ENCODE peak calls at places on chromosomes 12 and 14, in four cellular contexts. Z is HepG2, E is GM12878, I is K562. U is an unnamed sample.

GRCh38 chr12:118371354-118372282 is 1.1 kb downstream of the TAOK3 start:
- DNase-seq in Z (no peak), E (no peak), I (peak; percentile 27), U (peak; percentile 11)

GRCh38 chr14:77469539-77469938 is 11.6 kb downstream of the AHSA1 start:
- DNase-seq in I (no peak), Z (no peak), E (no peak), U (no peak)

GRCh38 chr14:79016828-79017505 is 846.8 kb downstream of the NRXN3 start:
- DNase-seq in I (no peak), E (no peak), Z (peak; percentile 10), U (no peak)

GRCh38 chr12:48677782-48678181 is 4.3 kb downstream of the KANSL2 start:
- DNase-seq in E (no peak), I (no peak), Z (no peak), U (no peak)

GRCh38 chr14:75832621-75833297 is 149.0 kb downstream of the TGFB3 start:
- DNase-seq in E (no peak), I (peak; percentile 68), Z (no peak), U (no peak)

GRCh38 chr12:68915055-68915454 is 17.9 kb downstream of the CPM start:
- DNase-seq in I (no peak), Z (no peak), E (no peak), U (no peak)

GRCh38 chr14:96309128-96309906 is 53.3 kb downstream of the BDKRB1 start:
- DNase-seq in E (no peak), Z (peak; percentile 39), I (no peak), U (no peak)

GRCh38 chr12:47397664-47398281 is 308.1 kb downstream of the RPAP3 start:
- DNase-seq in I (peak; percentile 32), Z (peak; percentile 36), E (no peak), U (peak; percentile 33)

GRCh38 chr14:103869406-103870143 is 22.2 kb upstream of the PPP1R13B start:
- DNase-seq in E (no peak), Z (no peak), I (no peak), U (no peak)

GRCh38 chr14:103545915-103546650 is 16.4 kb downstream of the BAG5 start:
- DNase-seq in I (no peak), E (no peak), Z (no peak), U (no peak)

GRCh38 chr12:51023625-51024395 is 2.4 kb downstream of the SLC11A2 start:
- DNase-seq in I (no peak), Z (peak; percentile 34), E (no peak), U (no peak)

GRCh38 chr12:51533799-51534198 is 57.2 kb upstream of the SCN8A start:
- DNase-seq in Z (no peak), I (no peak), E (no peak), U (no peak)

GRCh38 chr14:35400707-35401421 is 3.7 kb downstream of the NFKBIA start:
- DNase-seq in I (no peak), E (no peak), Z (peak; percentile 73), U (no peak)

GRCh38 chr14:35395283-35395682 is 9.3 kb downstream of the NFKBIA start:
- DNase-seq in Z (no peak), E (no peak), I (no peak), U (no peak)

GRCh38 chr14:35399083-35399807 is 5.3 kb downstream of the NFKBIA start:
- DNase-seq in I (no peak), Z (no peak), E (no peak), U (no peak)

GRCh38 chr14:35401422-35401729 is 3.2 kb downstream of the NFKBIA start:
- DNase-seq in Z (no peak), I (no peak), E (no peak), U (no peak)

DNA sequence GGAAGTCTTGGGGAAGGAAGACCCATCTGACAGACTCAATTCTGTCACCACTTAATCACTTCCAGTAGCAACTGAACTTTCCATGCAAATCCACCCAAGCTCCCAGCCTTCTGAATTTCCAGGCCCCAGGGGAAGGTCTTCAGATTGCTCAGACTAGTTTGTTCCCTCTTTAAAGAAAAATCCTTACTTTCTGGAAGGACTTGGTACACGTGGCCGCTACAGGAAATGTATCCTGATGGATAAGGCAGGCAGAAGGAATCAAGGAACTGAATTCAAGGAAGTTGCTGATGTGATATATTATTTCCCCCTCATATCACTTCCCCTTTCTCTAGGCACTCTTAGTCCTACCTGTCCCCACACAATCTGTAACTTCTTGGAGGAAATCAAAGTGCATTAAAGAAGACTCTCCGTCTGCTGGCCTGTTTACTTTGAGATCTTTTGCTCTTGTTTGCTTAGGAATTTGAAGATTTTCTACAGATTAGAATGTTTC is 6.4 kb downstream of the NFKBIA start:
- DNase-seq in Z (no peak), E (no peak), I (no peak), U (no peak)
- TF ChIP-seq FOXK2 in Z (no peak), E (no peak), I (no peak), U (no peak)

DNA sequence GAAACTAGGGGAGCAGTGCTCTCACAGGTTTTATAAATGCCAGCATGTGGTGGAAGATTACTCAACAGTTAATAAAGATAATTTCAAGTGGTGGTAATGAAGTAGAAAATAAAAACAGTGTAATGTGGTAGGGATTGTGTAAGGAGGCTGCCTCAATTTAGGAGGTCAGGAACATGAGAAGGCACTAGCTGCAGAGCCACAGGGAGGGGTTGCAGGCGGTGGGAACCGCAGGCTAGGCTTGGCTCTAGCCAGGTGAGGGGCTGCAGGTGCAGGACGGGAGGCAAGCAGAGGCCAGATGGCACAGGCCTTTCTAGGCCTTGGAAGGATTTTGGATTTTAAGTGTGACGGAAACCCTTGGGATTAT is 768 bp downstream of the METTL25 start:
- DNase-seq in E (no peak), I (peak; percentile 11), Z (no peak), U (peak; percentile 23)
- TF ChIP-seq FOXK2 in E (no peak), I (no peak), Z (no peak), U (no peak)

GRCh38 chr12:42760550-42760949 is 171.0 kb upstream of the PRICKLE1 start:
- DNase-seq in Z (no peak), I (no peak), E (no peak), U (no peak)

GRCh38 chr12:42758806-42759205 is 169.3 kb upstream of the PRICKLE1 start:
- DNase-seq in E (no peak), I (no peak), Z (no peak), U (no peak)

GRCh38 chr12:42759622-42760273 is 170.2 kb upstream of the PRICKLE1 start:
- DNase-seq in Z (no peak), E (no peak), I (no peak), U (no peak)

GRCh38 chr12:42757735-42758134 is 168.2 kb upstream of the PRICKLE1 start:
- DNase-seq in E (no peak), Z (no peak), I (no peak), U (no peak)

GRCh38 chr12:42756841-42757661 is 167.5 kb upstream of the PRICKLE1 start:
- DNase-seq in Z (no peak), E (no peak), I (no peak), U (no peak)
- TF ChIP-seq FOXK2 in Z (no peak), E (no peak), I (no peak), U (no peak)

GRCh38 chr12:57737467-57738141 is 938 bp downstream of the AGAP2 start:
- DNase-seq in I (no peak), E (no peak), Z (no peak), U (no peak)

GRCh38 chr12:57735198-57735855 is 3.2 kb downstream of the AGAP2 start:
- DNase-seq in I (no peak), Z (peak; percentile 23), E (no peak), U (no peak)

GRCh38 chr12:57736743-57737466 is 1.6 kb downstream of the AGAP2 start:
- DNase-seq in I (no peak), E (no peak), Z (no peak), U (no peak)

GRCh38 chr12:57734586-57734985 is 4.0 kb downstream of the AGAP2 start:
- DNase-seq in Z (no peak), E (no peak), I (no peak), U (no peak)

DNA sequence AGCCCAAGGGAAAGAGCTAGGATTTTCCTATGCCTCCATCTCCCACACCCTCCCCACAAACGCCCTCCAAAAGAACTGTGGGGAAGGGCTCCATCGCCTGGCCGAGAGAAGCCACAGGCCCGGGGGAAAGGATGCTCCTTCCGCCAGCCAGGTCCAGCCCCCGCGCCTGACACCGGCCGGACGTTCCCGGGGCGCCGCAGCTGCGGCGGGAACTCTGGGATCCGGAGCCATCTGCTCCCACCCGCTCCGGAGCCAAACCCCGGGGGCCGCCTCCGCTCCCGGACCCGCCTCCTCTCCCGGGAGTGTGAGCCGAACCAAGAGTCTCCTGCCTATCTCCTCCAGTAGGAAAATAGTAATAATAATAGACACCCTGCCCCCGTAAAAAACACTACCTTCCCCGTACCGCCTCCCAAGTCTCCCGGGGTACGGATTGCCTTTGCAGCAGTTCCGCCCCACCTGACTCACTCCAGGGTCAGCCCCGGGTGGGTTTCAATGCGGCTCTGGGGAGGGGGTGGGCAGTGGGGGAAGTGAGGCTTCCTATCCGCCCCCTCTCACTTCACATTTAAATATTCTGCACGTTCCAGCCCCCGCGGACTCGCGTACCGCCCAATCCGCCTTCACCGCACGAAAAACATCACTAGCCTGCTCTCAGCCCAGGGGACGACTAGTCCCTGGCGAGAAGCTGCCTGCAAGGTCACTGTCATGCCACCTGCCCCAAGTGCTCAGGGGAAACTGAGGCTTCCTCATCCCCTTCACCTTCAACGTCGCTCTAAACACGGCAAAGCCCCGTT is 2.4 kb downstream of the AGAP2 start:
- DNase-seq in I (peak; percentile 85), E (no peak), Z (peak; percentile 37), U (peak; percentile 52)
- TF ChIP-seq FOXK2 in I (no peak), E (no peak), Z (no peak), U (no peak)

GRCh38 chr12:91191516-91192111 is 9.0 kb upstream of the DCN start:
- DNase-seq in I (no peak), E (no peak), Z (no peak), U (no peak)
- TF ChIP-seq FOXK2 in I (no peak), E (no peak), Z (no peak), U (no peak)

GRCh38 chr14:56959869-56960268 is 149.6 kb upstream of the OTX2 start:
- DNase-seq in E (no peak), I (no peak), Z (no peak), U (no peak)
- TF ChIP-seq FOXK2 in E (no peak), I (no peak), Z (no peak), U (no peak)

GRCh38 chr12:1174659-1175058 is 183.6 kb downstream of the ERC1 start:
- DNase-seq in E (no peak), Z (no peak), I (no peak), U (no peak)

GRCh38 chr12:1167784-1168183 is 176.8 kb downstream of the ERC1 start:
- DNase-seq in E (no peak), I (no peak), Z (no peak), U (no peak)

GRCh38 chr12:1170411-1170810 is 179.4 kb downstream of the ERC1 start:
- DNase-seq in Z (peak; percentile 25), E (no peak), I (no peak), U (no peak)

GRCh38 chr12:1173806-1174617 is 183.0 kb downstream of the ERC1 start:
- DNase-seq in I (no peak), E (no peak), Z (no peak), U (no peak)

DNA sequence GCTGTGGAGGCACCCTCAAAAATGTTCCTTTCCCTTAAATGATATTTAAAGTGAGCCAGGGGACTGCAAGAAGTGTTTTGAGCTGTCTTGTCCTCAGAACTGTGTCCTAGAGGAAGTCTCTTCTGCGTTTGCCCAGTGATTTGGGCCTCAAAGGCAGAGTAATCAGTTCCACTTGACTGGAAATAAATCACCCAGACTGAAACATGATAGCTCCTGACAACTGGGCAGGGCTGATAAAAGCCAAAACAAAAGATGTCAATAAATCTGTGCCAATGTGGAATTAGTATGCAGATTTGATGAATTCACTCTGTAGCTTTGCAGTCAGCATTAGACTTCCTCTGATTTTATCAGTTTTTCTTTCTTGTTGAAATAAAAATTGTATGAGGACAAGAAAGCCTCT is 180.6 kb downstream of the ERC1 start:
- DNase-seq in Z (no peak), E (no peak), I (no peak), U (peak; percentile 35)
- TF ChIP-seq FOXK2 in Z (no peak), E (no peak), I (no peak), U (no peak)

U was measured in HEK293T.